ENCODE peak calls at places on chromosome 22, in six cellular contexts. One of them, this sample, is unnamed.

GRCh38 chr22:48376428-48376827 is 1451.2 kb downstream of the BRD1 start:
- DNase-seq in HepG2: no peak
- DNase-seq in kidney: no peak
- DNase-seq in nephron progenitor cell: no peak
- DNase-seq in HFFc6: no peak
- DNase-seq in neural progenitor cell: peak
- DNase-seq in this sample: no peak

GRCh38 chr22:30301995-30302809 is 12.9 kb upstream of the CASTOR1 start:
- DNase-seq in HepG2: no peak
- DNase-seq in kidney: no peak
- DNase-seq in nephron progenitor cell: no peak
- DNase-seq in HFFc6: peak
- DNase-seq in neural progenitor cell: no peak
- DNase-seq in this sample: no peak

GRCh38 chr22:29988719-29989118 is 91.5 kb upstream of the HORMAD2 start:
- DNase-seq in HepG2: no peak
- DNase-seq in kidney: no peak
- DNase-seq in nephron progenitor cell: no peak
- DNase-seq in HFFc6: no peak
- DNase-seq in neural progenitor cell: no peak
- DNase-seq in this sample: no peak

GRCh38 chr22:30188911-30189310 is 57.6 kb downstream of the LIF start:
- DNase-seq in HepG2: peak
- DNase-seq in kidney: no peak
- DNase-seq in nephron progenitor cell: no peak
- DNase-seq in HFFc6: no peak
- DNase-seq in neural progenitor cell: no peak
- DNase-seq in this sample: no peak

GRCh38 chr22:28171135-28171534 is 252.1 kb upstream of the PITPNB start:
- DNase-seq in HepG2: no peak
- DNase-seq in kidney: no peak
- DNase-seq in nephron progenitor cell: no peak
- DNase-seq in HFFc6: no peak
- DNase-seq in neural progenitor cell: peak
- DNase-seq in this sample: no peak

GRCh38 chr22:21573293-21573734 is 5.8 kb downstream of the UBE2L3 start:
- DNase-seq in HepG2: no peak
- DNase-seq in kidney: no peak
- DNase-seq in nephron progenitor cell: no peak
- DNase-seq in HFFc6: no peak
- DNase-seq in neural progenitor cell: no peak
- DNase-seq in this sample: no peak

GRCh38 chr22:27195104-27195503 is 537.7 kb downstream of the MIAT start:
- DNase-seq in HepG2: no peak
- DNase-seq in kidney: no peak
- DNase-seq in nephron progenitor cell: no peak
- DNase-seq in HFFc6: no peak
- DNase-seq in neural progenitor cell: no peak
- DNase-seq in this sample: no peak

GRCh38 chr22:27299181-27300085 is 502.1 kb downstream of the MN1 start:
- DNase-seq in HepG2: no peak
- DNase-seq in kidney: no peak
- DNase-seq in nephron progenitor cell: no peak
- DNase-seq in HFFc6: no peak
- DNase-seq in neural progenitor cell: peak
- DNase-seq in this sample: no peak

GRCh38 chr22:44689173-44689572 is 12.8 kb upstream of the PRR5 start:
- DNase-seq in HepG2: no peak
- DNase-seq in kidney: no peak
- DNase-seq in nephron progenitor cell: no peak
- DNase-seq in HFFc6: no peak
- DNase-seq in neural progenitor cell: no peak
- DNase-seq in this sample: no peak

GRCh38 chr22:24333301-24333700 is 62.7 kb downstream of the SPECC1L start:
- DNase-seq in HepG2: no peak
- DNase-seq in kidney: no peak
- DNase-seq in nephron progenitor cell: no peak
- DNase-seq in HFFc6: peak
- DNase-seq in neural progenitor cell: no peak
- DNase-seq in this sample: no peak

GRCh38 chr22:47015589-47016178 is 253.2 kb downstream of the TBC1D22A start:
- DNase-seq in HepG2: no peak
- DNase-seq in kidney: no peak
- DNase-seq in nephron progenitor cell: no peak
- DNase-seq in HFFc6: no peak
- DNase-seq in neural progenitor cell: no peak
- DNase-seq in this sample: no peak

GRCh38 chr22:27242917-27243589 is 558.5 kb downstream of the MN1 start:
- DNase-seq in HepG2: no peak
- DNase-seq in kidney: no peak
- DNase-seq in nephron progenitor cell: no peak
- DNase-seq in HFFc6: no peak
- DNase-seq in neural progenitor cell: no peak
- DNase-seq in this sample: no peak

GRCh38 chr22:27502327-27502726 is 299.2 kb downstream of the MN1 start:
- DNase-seq in HepG2: no peak
- DNase-seq in kidney: no peak
- DNase-seq in nephron progenitor cell: no peak
- DNase-seq in HFFc6: no peak
- DNase-seq in neural progenitor cell: peak
- DNase-seq in this sample: no peak

GRCh38 chr22:43094085-43094484 is 4.9 kb upstream of the TTLL1 start:
- DNase-seq in HepG2: peak
- DNase-seq in kidney: no peak
- DNase-seq in nephron progenitor cell: no peak
- DNase-seq in HFFc6: peak
- DNase-seq in neural progenitor cell: no peak
- DNase-seq in this sample: no peak
- TF ChIP-seq CTCF in HepG2: peak
- TF ChIP-seq CTCF in kidney: no peak
- TF ChIP-seq CTCF in nephron progenitor cell: no peak
- TF ChIP-seq CTCF in HFFc6: peak
- TF ChIP-seq CTCF in neural progenitor cell: no peak
- TF ChIP-seq CTCF in this sample: no peak

GRCh38 chr22:35354068-35354467 is 26.8 kb upstream of the HMOX1 start:
- DNase-seq in HepG2: no peak
- DNase-seq in kidney: peak
- DNase-seq in nephron progenitor cell: no peak
- DNase-seq in HFFc6: no peak
- DNase-seq in neural progenitor cell: no peak
- DNase-seq in this sample: no peak

GRCh38 chr22:35350539-35351503 is 30.1 kb upstream of the HMOX1 start:
- DNase-seq in HepG2: peak
- DNase-seq in kidney: peak
- DNase-seq in nephron progenitor cell: peak
- DNase-seq in HFFc6: peak
- DNase-seq in neural progenitor cell: peak
- DNase-seq in this sample: peak

GRCh38 chr22:35349704-35350538 is 31.0 kb upstream of the HMOX1 start:
- DNase-seq in HepG2: no peak
- DNase-seq in kidney: peak
- DNase-seq in nephron progenitor cell: peak
- DNase-seq in HFFc6: no peak
- DNase-seq in neural progenitor cell: peak
- DNase-seq in this sample: no peak

GRCh38 chr22:35353318-35353717 is 27.6 kb upstream of the HMOX1 start:
- DNase-seq in HepG2: no peak
- DNase-seq in kidney: peak
- DNase-seq in nephron progenitor cell: no peak
- DNase-seq in HFFc6: no peak
- DNase-seq in neural progenitor cell: no peak
- DNase-seq in this sample: no peak

DNA sequence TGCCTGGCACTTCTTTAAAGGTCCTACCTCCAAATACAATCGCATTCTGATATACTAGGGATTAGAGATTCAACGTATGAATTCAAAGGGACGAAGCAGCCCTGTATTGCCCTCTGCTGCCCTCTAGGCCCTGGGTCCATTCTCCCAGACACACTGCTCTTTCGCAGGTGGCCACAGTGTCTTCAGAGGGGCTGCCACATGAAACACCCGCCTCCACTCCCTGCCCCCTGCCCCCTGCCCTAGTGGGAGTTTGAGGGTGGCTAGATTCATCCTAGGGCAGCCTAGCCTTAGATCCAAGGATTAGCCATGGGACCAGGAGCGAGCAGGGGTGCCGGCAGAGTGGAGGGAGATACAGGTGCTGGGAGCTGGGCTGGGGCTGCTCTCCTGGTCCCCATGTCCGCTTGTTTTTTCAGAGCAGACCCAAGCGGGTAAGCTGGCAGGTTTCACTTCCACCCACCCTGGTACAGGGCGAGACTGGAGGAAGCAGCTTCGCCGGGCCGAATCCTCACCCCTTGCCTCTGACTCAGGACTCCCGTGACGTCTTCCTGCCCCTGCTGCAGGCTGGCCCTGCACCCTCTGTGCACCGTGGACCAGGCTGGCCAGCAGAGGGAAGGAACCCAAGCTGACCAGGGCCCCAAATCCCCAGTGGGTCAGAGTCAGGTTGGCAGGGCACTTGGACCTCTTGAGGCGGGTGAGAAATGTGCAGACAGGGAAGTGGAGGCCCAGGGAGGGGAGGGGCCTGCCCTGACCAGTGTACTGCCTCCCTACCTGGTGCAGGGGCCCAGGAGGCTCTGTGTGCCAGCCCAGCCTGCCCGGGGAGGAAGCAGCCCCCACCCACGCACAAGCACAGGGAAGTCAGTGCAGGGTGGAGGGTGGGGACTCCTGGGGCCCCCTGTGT is 28.4 kb upstream of the HMOX1 start:
- DNase-seq in HepG2: peak
- DNase-seq in kidney: peak
- DNase-seq in nephron progenitor cell: peak
- DNase-seq in HFFc6: no peak
- DNase-seq in neural progenitor cell: peak
- DNase-seq in this sample: no peak
- TF ChIP-seq CTCF in HepG2: peak
- TF ChIP-seq CTCF in kidney: peak
- TF ChIP-seq CTCF in nephron progenitor cell: peak
- TF ChIP-seq CTCF in HFFc6: peak
- TF ChIP-seq CTCF in neural progenitor cell: peak
- TF ChIP-seq CTCF in this sample: no peak

GRCh38 chr22:16594026-16594425 is 1.4 kb upstream of the CCT8L2 start:
- DNase-seq in HepG2: no peak
- DNase-seq in kidney: no peak
- DNase-seq in nephron progenitor cell: no peak
- DNase-seq in HFFc6: no peak
- DNase-seq in neural progenitor cell: no peak
- DNase-seq in this sample: no peak
- TF ChIP-seq CTCF in HepG2: no peak
- TF ChIP-seq CTCF in kidney: no peak
- TF ChIP-seq CTCF in nephron progenitor cell: no peak
- TF ChIP-seq CTCF in HFFc6: no peak
- TF ChIP-seq CTCF in neural progenitor cell: no peak
- TF ChIP-seq CTCF in this sample: no peak

GRCh38 chr22:37930270-37930951 is 23.0 kb downstream of the C22orf23 start:
- DNase-seq in HepG2: no peak
- DNase-seq in kidney: peak
- DNase-seq in nephron progenitor cell: no peak
- DNase-seq in HFFc6: peak
- DNase-seq in neural progenitor cell: peak
- DNase-seq in this sample: no peak

GRCh38 chr22:37931893-37932389 is 21.5 kb downstream of the C22orf23 start:
- DNase-seq in HepG2: no peak
- DNase-seq in kidney: peak
- DNase-seq in nephron progenitor cell: no peak
- DNase-seq in HFFc6: no peak
- DNase-seq in neural progenitor cell: no peak
- DNase-seq in this sample: no peak

GRCh38 chr22:37932401-37932800 is 21.0 kb downstream of the C22orf23 start:
- DNase-seq in HepG2: no peak
- DNase-seq in kidney: no peak
- DNase-seq in nephron progenitor cell: no peak
- DNase-seq in HFFc6: no peak
- DNase-seq in neural progenitor cell: no peak
- DNase-seq in this sample: no peak

GRCh38 chr22:37929390-37929789 is 23.3 kb downstream of the MICALL1 start:
- DNase-seq in HepG2: no peak
- DNase-seq in kidney: no peak
- DNase-seq in nephron progenitor cell: no peak
- DNase-seq in HFFc6: no peak
- DNase-seq in neural progenitor cell: no peak
- DNase-seq in this sample: no peak

GRCh38 chr22:37930952-37931440 is 22.4 kb downstream of the C22orf23 start:
- DNase-seq in HepG2: no peak
- DNase-seq in kidney: no peak
- DNase-seq in nephron progenitor cell: no peak
- DNase-seq in HFFc6: no peak
- DNase-seq in neural progenitor cell: no peak
- DNase-seq in this sample: no peak
- TF ChIP-seq CTCF in HepG2: no peak
- TF ChIP-seq CTCF in kidney: no peak
- TF ChIP-seq CTCF in nephron progenitor cell: no peak
- TF ChIP-seq CTCF in HFFc6: peak
- TF ChIP-seq CTCF in neural progenitor cell: no peak
- TF ChIP-seq CTCF in this sample: peak

DNA sequence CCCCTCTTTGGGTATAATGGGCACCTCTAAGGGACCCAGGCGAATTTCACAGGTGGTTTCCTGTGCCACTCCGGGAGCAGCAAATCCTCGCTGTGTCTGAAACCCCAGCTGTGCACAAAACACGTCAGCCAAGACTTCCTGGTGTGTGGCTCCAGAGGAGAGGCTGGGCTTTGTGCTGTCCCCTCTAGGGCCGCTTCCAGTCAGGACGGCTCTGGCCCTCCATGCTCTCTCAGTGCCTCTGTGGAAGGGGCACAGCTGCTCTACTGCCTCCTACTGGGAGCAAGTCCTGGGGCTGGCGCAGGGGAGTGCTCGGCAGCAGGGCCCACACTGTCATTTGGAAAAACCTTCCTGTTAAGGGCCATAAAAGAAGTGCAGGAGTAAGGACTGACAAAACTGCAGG is 23.7 kb upstream of the ARFGAP3 start:
- DNase-seq in HepG2: no peak
- DNase-seq in kidney: no peak
- DNase-seq in nephron progenitor cell: no peak
- DNase-seq in HFFc6: no peak
- DNase-seq in neural progenitor cell: no peak
- DNase-seq in this sample: no peak
- TF ChIP-seq CTCF in HepG2: peak
- TF ChIP-seq CTCF in kidney: no peak
- TF ChIP-seq CTCF in nephron progenitor cell: no peak
- TF ChIP-seq CTCF in HFFc6: peak
- TF ChIP-seq CTCF in neural progenitor cell: peak
- TF ChIP-seq CTCF in this sample: no peak

GRCh38 chr22:45977551-45978274 is 751 bp upstream of the WNT7B start:
- DNase-seq in HepG2: no peak
- DNase-seq in kidney: no peak
- DNase-seq in nephron progenitor cell: no peak
- DNase-seq in HFFc6: no peak
- DNase-seq in neural progenitor cell: peak
- DNase-seq in this sample: no peak

GRCh38 chr22:45977003-45977395 is at the start of gene WNT7B:
- DNase-seq in HepG2: no peak
- DNase-seq in kidney: no peak
- DNase-seq in nephron progenitor cell: no peak
- DNase-seq in HFFc6: no peak
- DNase-seq in neural progenitor cell: peak
- DNase-seq in this sample: no peak

GRCh38 chr22:45976351-45977002 is 485 bp downstream of the WNT7B start:
- DNase-seq in HepG2: no peak
- DNase-seq in kidney: no peak
- DNase-seq in nephron progenitor cell: peak
- DNase-seq in HFFc6: no peak
- DNase-seq in neural progenitor cell: peak
- DNase-seq in this sample: no peak

GRCh38 chr22:45980776-45981175 is 3.8 kb upstream of the WNT7B start:
- DNase-seq in HepG2: no peak
- DNase-seq in kidney: no peak
- DNase-seq in nephron progenitor cell: no peak
- DNase-seq in HFFc6: no peak
- DNase-seq in neural progenitor cell: no peak
- DNase-seq in this sample: no peak

GRCh38 chr22:45978275-45978713 is 1.3 kb upstream of the WNT7B start:
- DNase-seq in HepG2: no peak
- DNase-seq in kidney: no peak
- DNase-seq in nephron progenitor cell: no peak
- DNase-seq in HFFc6: no peak
- DNase-seq in neural progenitor cell: no peak
- DNase-seq in this sample: no peak
- TF ChIP-seq CTCF in HepG2: no peak
- TF ChIP-seq CTCF in kidney: no peak
- TF ChIP-seq CTCF in nephron progenitor cell: no peak
- TF ChIP-seq CTCF in HFFc6: no peak
- TF ChIP-seq CTCF in neural progenitor cell: no peak
- TF ChIP-seq CTCF in this sample: no peak